ENCODE peak calls at places on chromosomes 3 and 15, in five cellular contexts. One of them, this sample, is unnamed.

GRCh38 chr3:77081240-77081661 is 41.4 kb downstream of the ROBO2 start:
- DNase-seq in NCI-H748 treated with DMSO at 0.1 percent for 48 hours: no peak
- DNase-seq in skeletal muscle cell: peak; percentile 97
- DNase-seq in activated naive CD4-positive, alpha-beta T cell: no peak
- DNase-seq in activated T-cell treated with anti-CD3 and anti-CD28 coated beads for 24 hours: no peak
- DNase-seq in this sample: no peak

GRCh38 chr3:129226374-129226773 is 23.0 kb upstream of the COPG1 start:
- DNase-seq in NCI-H748 treated with DMSO at 0.1 percent for 48 hours: no peak
- DNase-seq in skeletal muscle cell: peak; percentile 83
- DNase-seq in activated naive CD4-positive, alpha-beta T cell: no peak
- DNase-seq in activated T-cell treated with anti-CD3 and anti-CD28 coated beads for 24 hours: no peak
- DNase-seq in this sample: no peak

GRCh38 chr15:38622317-38622716 is 57.7 kb upstream of the RASGRP1 start:
- DNase-seq in NCI-H748 treated with DMSO at 0.1 percent for 48 hours: no peak
- DNase-seq in skeletal muscle cell: no peak
- DNase-seq in activated naive CD4-positive, alpha-beta T cell: no peak
- DNase-seq in activated T-cell treated with anti-CD3 and anti-CD28 coated beads for 24 hours: no peak
- DNase-seq in this sample: no peak

GRCh38 chr3:10002951-10003350 is 16.3 kb upstream of the EMC3 start:
- DNase-seq in NCI-H748 treated with DMSO at 0.1 percent for 48 hours: no peak
- DNase-seq in skeletal muscle cell: no peak
- DNase-seq in activated naive CD4-positive, alpha-beta T cell: no peak
- DNase-seq in activated T-cell treated with anti-CD3 and anti-CD28 coated beads for 24 hours: no peak
- DNase-seq in this sample: no peak

GRCh38 chr3:112629425-112629824 is 11.5 kb downstream of the CCDC80 start:
- DNase-seq in NCI-H748 treated with DMSO at 0.1 percent for 48 hours: no peak
- DNase-seq in skeletal muscle cell: peak; percentile 80
- DNase-seq in activated naive CD4-positive, alpha-beta T cell: no peak
- DNase-seq in activated T-cell treated with anti-CD3 and anti-CD28 coated beads for 24 hours: no peak
- DNase-seq in this sample: peak; percentile 15

GRCh38 chr3:146712826-146713225 is 107.7 kb upstream of the PLSCR5 start:
- DNase-seq in NCI-H748 treated with DMSO at 0.1 percent for 48 hours: no peak
- DNase-seq in skeletal muscle cell: no peak
- DNase-seq in activated naive CD4-positive, alpha-beta T cell: no peak
- DNase-seq in activated T-cell treated with anti-CD3 and anti-CD28 coated beads for 24 hours: no peak
- DNase-seq in this sample: no peak

GRCh38 chr3:116000315-116000714 is 377.0 kb downstream of the GAP43 start:
- DNase-seq in NCI-H748 treated with DMSO at 0.1 percent for 48 hours: no peak
- DNase-seq in skeletal muscle cell: peak; percentile 96
- DNase-seq in activated naive CD4-positive, alpha-beta T cell: no peak
- DNase-seq in activated T-cell treated with anti-CD3 and anti-CD28 coated beads for 24 hours: no peak
- DNase-seq in this sample: no peak

GRCh38 chr15:70566047-70566835 is 197.1 kb downstream of the UACA start:
- DNase-seq in NCI-H748 treated with DMSO at 0.1 percent for 48 hours: no peak
- DNase-seq in skeletal muscle cell: no peak
- DNase-seq in activated naive CD4-positive, alpha-beta T cell: no peak
- DNase-seq in activated T-cell treated with anti-CD3 and anti-CD28 coated beads for 24 hours: no peak
- DNase-seq in this sample: no peak

This sample was measured in activated CD8-positive, alpha-beta T cell treated with anti-CD3 and anti-CD28 coated beads for 36 hours.